ENCODE peak calls at places on chromosome 10, in five cellular contexts. C is kidney epithelial cell, V is adrenal gland, S is kidney, A is AG04449. T is an unnamed sample.

GRCh38 chr10:21372651-21373410 is 152.7 kb downstream of the SKIDA1 start:
- DNase-seq in C (peak; percentile 53), V (peak; percentile 77), S (no peak), A (peak; percentile 72), T (peak; percentile 76)

GRCh38 chr10:10911471-10911921 is 106.2 kb upstream of the CELF2 start:
- DNase-seq in C (peak; percentile 93), V (peak; percentile 68), S (peak; percentile 84), A (peak; percentile 69), T (peak; percentile 77)

GRCh38 chr10:47311193-47311899 is 10.9 kb upstream of the GDF2 start:
- DNase-seq in C (no peak), V (no peak), S (peak; percentile 68), A (no peak), T (no peak)

GRCh38 chr10:105691811-105692210 is 1050.7 kb downstream of the SORCS3 start:
- DNase-seq in C (no peak), V (no peak), S (no peak), A (no peak), T (no peak)

GRCh38 chr10:89090760-89091455 is 100.3 kb downstream of the FAS start:
- DNase-seq in C (no peak), V (no peak), S (no peak), A (peak; percentile 58), T (no peak)

GRCh38 chr10:132275426-132276178 is 32.1 kb downstream of the STK32C start:
- DNase-seq in C (no peak), V (no peak), S (peak; percentile 56), A (no peak), T (no peak)

GRCh38 chr10:132690401-132690800 is 95.5 kb downstream of the NKX6-2 start:
- DNase-seq in C (no peak), V (peak; percentile 31), S (peak; percentile 55), A (no peak), T (no peak)

GRCh38 chr10:35563266-35563891 is 41.8 kb upstream of the GJD4 start:
- DNase-seq in C (no peak), V (peak; percentile 79), S (no peak), A (no peak), T (no peak)

GRCh38 chr10:112896722-112897121 is 53.3 kb upstream of the TCF7L2 start:
- DNase-seq in C (no peak), V (no peak), S (no peak), A (no peak), T (no peak)

GRCh38 chr10:5317547-5318107 is 47.1 kb upstream of the UCN3 start:
- DNase-seq in C (peak; percentile 94), V (no peak), S (no peak), A (peak; percentile 53), T (no peak)

GRCh38 chr10:102814873-102815661 is 22.1 kb downstream of the CYP17A1 start:
- DNase-seq in C (no peak), V (peak; percentile 93), S (peak; percentile 91), A (no peak), T (no peak)

GRCh38 chr10:48782321-48782720 is 97.6 kb downstream of the WDFY4 start:
- DNase-seq in C (no peak), V (no peak), S (no peak), A (no peak), T (no peak)

GRCh38 chr10:34985823-34986222 is 104.3 kb downstream of the CUL2 start:
- DNase-seq in C (no peak), V (no peak), S (peak; percentile 8), A (no peak), T (no peak)

GRCh38 chr10:133306941-133307379 is 1.7 kb downstream of the TUBGCP2 start:
- DNase-seq in C (no peak), V (no peak), S (peak; percentile 71), A (no peak), T (no peak)

GRCh38 chr10:17056781-17057191 is 72.8 kb downstream of the CUBN start:
- DNase-seq in C (no peak), V (no peak), S (no peak), A (peak; percentile 16), T (peak; percentile 52)

GRCh38 chr10:29501692-29502091 is 133.1 kb downstream of the SVIL start:
- DNase-seq in C (no peak), V (no peak), S (no peak), A (no peak), T (peak; percentile 70)

GRCh38 chr10:31977440-31978157 is 49.0 kb upstream of the ARHGAP12 start:
- DNase-seq in C (peak; percentile 21), V (no peak), S (no peak), A (no peak), T (no peak)

GRCh38 chr10:23343591-23344225 is 889 bp downstream of the C10orf67 start:
- DNase-seq in C (no peak), V (peak; percentile 83), S (peak; percentile 93), A (no peak), T (no peak)

GRCh38 chr10:13271552-13272163 is 28.2 kb downstream of the PHYH start:
- DNase-seq in C (no peak), V (peak; percentile 59), S (peak; percentile 79), A (no peak), T (no peak)

GRCh38 chr10:69009360-69009759 is 20.8 kb downstream of the KIFBP start:
- DNase-seq in C (no peak), V (no peak), S (no peak), A (no peak), T (no peak)

GRCh38 chr10:78602201-78602917 is 466.4 kb upstream of the ZMIZ1 start:
- DNase-seq in C (no peak), V (no peak), S (no peak), A (no peak), T (no peak)

GRCh38 chr10:79084012-79084971 is 15.5 kb downstream of the ZMIZ1 start:
- DNase-seq in C (peak; percentile 79), V (peak; percentile 97), S (peak; percentile 98), A (no peak), T (no peak)

GRCh38 chr10:110793887-110794286 is 77.8 kb upstream of the PDCD4 start:
- DNase-seq in C (no peak), V (no peak), S (no peak), A (no peak), T (no peak)

GRCh38 chr10:75226656-75227055 is 9.1 kb downstream of the COMTD1 start:
- DNase-seq in C (no peak), V (no peak), S (no peak), A (no peak), T (no peak)

GRCh38 chr10:132738454-132739224 is 47.3 kb downstream of the NKX6-2 start:
- DNase-seq in C (no peak), V (no peak), S (no peak), A (no peak), T (no peak)

GRCh38 chr10:89741126-89741762 is 39.9 kb downstream of the KIF20B start:
- DNase-seq in C (no peak), V (no peak), S (no peak), A (no peak), T (no peak)

GRCh38 chr10:31149835-31150512 is 118.3 kb upstream of the ZNF438 start:
- DNase-seq in C (no peak), V (no peak), S (no peak), A (no peak), T (no peak)

GRCh38 chr10:17819836-17820235 is 10.7 kb downstream of the MRC1 start:
- DNase-seq in C (no peak), V (no peak), S (no peak), A (no peak), T (no peak)

GRCh38 chr10:112639291-112639690 is 192.3 kb downstream of the VTI1A start:
- DNase-seq in C (no peak), V (no peak), S (no peak), A (no peak), T (no peak)

GRCh38 chr10:7411671-7412481 is 1.0 kb upstream of the SFMBT2 start:
- DNase-seq in C (no peak), V (no peak), S (peak; percentile 68), A (no peak), T (no peak)

DNA sequence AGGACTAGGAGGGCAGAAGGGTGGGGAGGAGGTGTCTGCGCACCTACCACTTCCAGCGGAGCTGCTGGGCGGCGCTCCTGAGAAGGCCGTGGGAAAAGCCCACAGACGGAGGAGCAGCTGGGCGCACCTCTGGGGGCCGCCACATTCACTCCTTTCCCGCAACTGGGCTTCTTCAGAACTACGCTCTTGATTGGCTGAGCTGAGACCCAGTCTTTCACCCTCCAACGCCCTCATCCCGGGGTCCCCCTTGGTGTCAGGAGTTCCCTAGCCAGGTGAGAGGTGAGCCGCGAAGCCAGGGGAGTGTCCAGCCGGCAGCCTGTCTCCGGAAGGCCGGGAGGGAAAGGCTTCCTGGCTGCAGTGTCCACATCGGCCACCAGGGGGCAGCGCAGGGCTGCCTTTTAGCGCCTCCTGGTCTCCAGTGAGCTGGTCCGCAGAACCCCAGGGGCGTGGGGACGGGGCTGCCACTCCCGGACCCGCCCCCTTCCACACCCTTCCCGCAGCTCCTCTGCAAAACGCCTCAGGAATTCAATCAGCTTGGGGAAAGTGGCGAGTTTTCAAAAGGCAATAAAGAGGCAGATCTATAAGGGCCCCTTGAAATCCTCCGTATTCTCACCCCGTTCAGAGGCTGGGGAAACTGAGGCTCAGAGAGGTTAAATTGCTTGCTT is 98.8 kb downstream of the CHST15 start:
- DNase-seq in C (peak; percentile 54), V (peak; percentile 93), S (peak; percentile 94), A (peak; percentile 59), T (peak; percentile 64)
- H3K4me3 ChIP-seq in C (peak overlapping the region; percentile 23), V (no peak overlapping the region), S (no peak overlapping the region), A (peak overlapping the region; percentile 44), T (peak overlapping the region; percentile 10)

GRCh38 chr10:60963441-60964256 is 19.7 kb upstream of the RHOBTB1 start:
- DNase-seq in C (no peak), V (no peak), S (no peak), A (no peak), T (no peak)
- TF ChIP-seq CTCF in C (no peak), V (no peak), S (no peak), A (no peak), T (no peak)

GRCh38 chr10:86959737-86960002 is 1.3 kb downstream of the SNCG start:
- DNase-seq in C (no peak), V (no peak), S (no peak), A (no peak), T (no peak)

GRCh38 chr10:86958831-86959736 is 685 bp downstream of the SNCG start:
- DNase-seq in C (no peak), V (peak; percentile 86), S (peak; percentile 83), A (no peak), T (no peak)

GRCh38 chr10:86957471-86958108 is at the start of gene MMRN2:
- DNase-seq in C (no peak), V (peak; percentile 61), S (peak; percentile 77), A (no peak), T (no peak)

GRCh38 chr10:86956841-86957448 is 470 bp downstream of the MMRN2 start:
- DNase-seq in C (no peak), V (no peak), S (peak; percentile 27), A (no peak), T (no peak)

GRCh38 chr10:86958109-86958830 is at the start of gene SNCG:
- DNase-seq in C (no peak), V (peak; percentile 85), S (peak; percentile 78), A (no peak), T (no peak)
- H3K4me3 ChIP-seq in C (no peak within 1 kb of the TSS), V (no peak within 1 kb of the TSS), S (peak within 1 kb of the TSS; percentile 44), A (no peak within 1 kb of the TSS), T (no peak within 1 kb of the TSS)

DNA sequence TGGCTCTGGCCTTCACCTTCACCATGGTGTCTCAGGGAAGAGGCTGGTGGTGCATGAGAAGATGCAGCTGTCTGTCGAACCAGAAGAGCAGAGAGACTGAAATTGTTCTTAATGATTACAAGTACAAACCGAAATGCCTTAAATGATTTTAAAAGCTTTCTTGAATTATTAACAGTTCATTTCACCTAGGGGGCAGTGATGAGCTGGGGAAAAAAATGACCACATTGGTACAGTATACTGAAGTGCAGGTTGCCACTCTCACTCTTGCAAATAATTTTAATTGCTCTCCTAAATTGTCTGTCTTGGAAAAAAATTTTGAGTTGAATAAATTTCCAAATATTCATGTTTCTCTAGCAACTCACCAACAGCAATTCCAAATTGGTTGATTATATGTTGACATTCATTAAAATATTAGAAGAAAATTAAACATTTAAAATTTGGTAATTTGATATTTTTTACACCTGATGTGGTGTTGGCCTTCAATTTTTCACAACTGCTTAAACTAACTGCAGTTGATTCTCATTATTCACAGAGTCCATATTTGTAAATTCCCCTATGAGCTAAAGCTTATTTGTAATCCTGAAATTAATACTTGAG is 692.6 kb downstream of the ZWINT start:
- DNase-seq in C (no peak), V (no peak), S (no peak), A (no peak), T (no peak)
- TF ChIP-seq CTCF in C (peak; percentile 53), V (peak; percentile 29), S (no peak), A (no peak), T (no peak)

T was measured in BJ.